ENCODE peak calls at places on chromosomes 16 and 17, in five cellular contexts. H is IMR-90; T is NCI-H1417; I is activated T-helper 1 cell treated with anti-CD3 and anti-CD28 coated beads, Interleukin-12 subunit alpha, Interleukin-12 subunit beta, Interleukin-2, Interleukin-4 antibody, amounts not matched to agents 30 ng/mL and 10 ng/mL and 1 ng/mL, durations not matched to agents 14 hours and 24 hours and 36 hours; Q is endothelial cell. G is an unnamed sample.

GRCh38 chr17:74748529-74749261 is at the start of gene NHERF1:
- DNase-seq in H (peak; percentile 82), Q (peak; percentile 97), T (peak; percentile 96), I (peak; percentile 95), G (peak; percentile 98)

GRCh38 chr17:1304962-1305361 is 25.5 kb downstream of the TRARG1 start:
- DNase-seq in T (no peak), Q (no peak), H (no peak), I (no peak), G (no peak)

GRCh38 chr17:72122668-72123495 is 2.1 kb downstream of the SOX9 start:
- DNase-seq in I (no peak), T (no peak), H (peak; percentile 68), Q (peak; percentile 52), G (peak; percentile 69)

GRCh38 chr16:10386517-10387377 is 886 bp downstream of the ATF7IP2 start:
- DNase-seq in Q (no peak), H (peak; percentile 2), I (no peak), T (no peak), G (peak; percentile 26)

GRCh38 chr16:88194397-88195020 is 188.2 kb upstream of the ZNF469 start:
- DNase-seq in H (peak; percentile 22), I (no peak), Q (no peak), T (no peak), G (peak; percentile 34)

GRCh38 chr17:19017401-19017800 is 12.8 kb upstream of the FAM83G start:
- DNase-seq in I (no peak), H (no peak), Q (no peak), T (no peak), G (no peak)

GRCh38 chr17:79988163-79988971 is 47.3 kb downstream of the TBC1D16 start:
- DNase-seq in Q (no peak), I (no peak), H (peak; percentile 89), T (peak; percentile 69), G (peak; percentile 73)

GRCh38 chr17:44343510-44344209 is 1.4 kb upstream of the GRN start:
- DNase-seq in I (no peak), T (no peak), H (no peak), Q (no peak), G (no peak)

GRCh38 chr17:39014044-39014794 is 47.0 kb upstream of the FBXO47 start:
- DNase-seq in H (peak; percentile 73), T (no peak), I (no peak), Q (no peak), G (peak; percentile 27)

GRCh38 chr16:86252596-86252995 is 257.7 kb upstream of the FOXF1 start:
- DNase-seq in T (no peak), H (peak; percentile 65), Q (peak; percentile 66), I (no peak), G (peak; percentile 20)

GRCh38 chr16:58661199-58661830 is 23.3 kb downstream of the SLC38A7 start:
- DNase-seq in I (no peak), Q (peak; percentile 48), T (peak; percentile 40), H (peak; percentile 91), G (peak; percentile 89)

GRCh38 chr16:85557976-85558589 is 55.0 kb upstream of the GSE1 start:
- DNase-seq in T (peak; percentile 86), H (no peak), Q (no peak), I (no peak), G (peak; percentile 80)

GRCh38 chr16:84785843-84786538 is 33.8 kb upstream of the CRISPLD2 start:
- DNase-seq in H (peak; percentile 70), Q (no peak), I (no peak), T (peak; percentile 55), G (peak; percentile 73)

GRCh38 chr17:28240688-28241340 is 78.2 kb upstream of the TMEM97 start:
- DNase-seq in H (no peak), Q (no peak), T (no peak), I (no peak), G (no peak)

GRCh38 chr17:67750067-67750466 is 32.3 kb downstream of the NOL11 start:
- DNase-seq in Q (no peak), H (no peak), T (no peak), I (no peak), G (no peak)

GRCh38 chr17:17737938-17738894 is 57.0 kb downstream of the RAI1 start:
- DNase-seq in H (no peak), I (no peak), Q (no peak), T (no peak), G (peak; percentile 79)

GRCh38 chr17:82296511-82297279 is 20.7 kb downstream of the CD7 start:
- DNase-seq in I (no peak), T (no peak), Q (no peak), H (no peak), G (no peak)

GRCh38 chr17:50055426-50056216 is at the start of gene ITGA3:
- DNase-seq in H (peak; percentile 85), T (peak; percentile 87), Q (peak; percentile 52), I (peak; percentile 67), G (peak; percentile 87)

GRCh38 chr17:36947922-36948716 is 635 bp upstream of the AATF start:
- DNase-seq in T (peak; percentile 83), I (no peak), H (no peak), Q (no peak), G (no peak)

GRCh38 chr16:85777583-85778310 is 21.6 kb downstream of the EMC8 start:
- DNase-seq in H (peak; percentile 58), Q (no peak), T (no peak), I (no peak), G (no peak)